ENCODE peak calls at places on chromosomes 7 and 10, in ten cellular contexts. O, D, C, Z, P, U, B, Q, Y and V are unnamed samples.

GRCh38 chr10:451021-451471 is 238.4 kb downstream of the DIP2C start:
- DNase-seq in P (no peak), U (no peak), B (no peak), Q (no peak), Z (peak), C (no peak), D (peak), Y (no peak), O (no peak), V (no peak)

GRCh38 chr7:69599211-69599878 is 1.1 kb downstream of the AUTS2 start:
- DNase-seq in U (no peak), C (peak), B (no peak), D (no peak), Z (no peak), O (peak), Y (no peak), P (no peak), Q (peak), V (peak)

GRCh38 chr7:157508477-157508881 is 171.7 kb downstream of the DNAJB6 start:
- DNase-seq in Y (no peak), C (no peak), Q (no peak), P (no peak), Z (no peak), O (no peak), D (peak), U (no peak), B (no peak), V (no peak)

GRCh38 chr10:68897336-68897741 is 3.8 kb upstream of the DDX50 start:
- DNase-seq in O (peak), D (peak), B (no peak), U (peak), Q (no peak), P (no peak), C (peak), Y (peak), Z (peak), V (no peak)

GRCh38 chr7:73885975-73886798 is 25.2 kb downstream of the TMEM270 start:
- DNase-seq in O (no peak), Y (no peak), D (peak), U (peak), Q (peak), Z (peak), B (no peak), C (peak), P (peak), V (peak)

GRCh38 chr10:8056891-8057331 is 2.4 kb downstream of the GATA3 start:
- DNase-seq in Q (no peak), B (no peak), Z (no peak), Y (no peak), D (no peak), O (no peak), U (no peak), C (no peak), P (no peak), V (no peak)

GRCh38 chr10:132572545-132572937 is 35.0 kb downstream of the INPP5A start:
- DNase-seq in P (no peak), B (no peak), U (no peak), O (peak), D (no peak), Z (no peak), C (no peak), Y (no peak), Q (no peak), V (peak)

GRCh38 chr10:112954974-112955735 is 5.1 kb downstream of the TCF7L2 start:
- DNase-seq in Y (no peak), O (no peak), Q (no peak), D (no peak), P (no peak), Z (no peak), B (no peak), U (no peak), C (no peak), V (no peak)

GRCh38 chr10:126014309-126014708 is 117.9 kb downstream of the FANK1 start:
- DNase-seq in Q (no peak), Z (no peak), B (no peak), P (no peak), O (no peak), U (no peak), D (no peak), Y (no peak), C (no peak), V (no peak)

GRCh38 chr7:125126376-125126775 is 196.8 kb upstream of the POT1 start:
- DNase-seq in D (no peak), Y (no peak), C (no peak), U (no peak), Z (no peak), Q (no peak), O (no peak), P (no peak), B (no peak), V (no peak)

GRCh38 chr10:70346155-70346554 is 36.3 kb downstream of the LRRC20 start:
- DNase-seq in D (no peak), P (no peak), B (no peak), Z (no peak), O (no peak), Y (no peak), Q (no peak), C (no peak), U (no peak), V (no peak)

GRCh38 chr10:63120554-63120953 is 12.6 kb upstream of the NRBF2 start:
- DNase-seq in Q (no peak), D (no peak), Y (no peak), O (no peak), U (no peak), C (no peak), P (no peak), Z (no peak), B (no peak), V (no peak)

GRCh38 chr10:22316286-22317120 is at the start of gene COMMD3:
- DNase-seq in D (peak), Z (peak), U (peak), Q (peak), O (peak), P (peak), C (peak), Y (peak), B (peak), V (peak)

GRCh38 chr7:87058739-87059524 is 522 bp downstream of the ELAPOR2 start:
- DNase-seq in Z (peak), Q (no peak), U (peak), B (no peak), Y (peak), O (no peak), P (no peak), C (peak), D (peak), V (peak)

GRCh38 chr7:134101716-134102115 is 25.4 kb upstream of the LRGUK start:
- DNase-seq in O (no peak), Z (no peak), D (no peak), B (no peak), Q (no peak), Y (no peak), P (no peak), C (peak), U (no peak), V (no peak)

GRCh38 chr10:132540456-132540855 is 2.9 kb downstream of the INPP5A start:
- DNase-seq in D (peak), O (no peak), P (no peak), Z (peak), U (no peak), B (no peak), C (no peak), Q (peak), Y (no peak), V (peak)

GRCh38 chr10:112446855-112447691 is at the start of the genes VTI1A and ZDHHC6:
- DNase-seq in O (peak), U (peak), Z (peak), D (peak), B (peak), Y (peak), Q (peak), P (peak), C (peak), V (peak)

GRCh38 chr7:123633553-123633952 is 22.1 kb upstream of the LMOD2 start:
- DNase-seq in Z (no peak), C (peak), Q (no peak), U (no peak), D (no peak), O (no peak), Y (no peak), B (no peak), P (no peak), V (no peak)

GRCh38 chr7:150939052-150939810 is 38.9 kb downstream of the KCNH2 start:
- DNase-seq in Y (no peak), U (no peak), C (peak), Q (no peak), Z (no peak), D (no peak), O (no peak), P (no peak), B (peak), V (peak)

GRCh38 chr7:26958834-26959233 is 94.4 kb upstream of the SKAP2 start:
- DNase-seq in O (peak), C (no peak), Y (no peak), P (no peak), U (no peak), Z (no peak), B (no peak), D (no peak), Q (no peak), V (no peak)

GRCh38 chr7:148501707-148502139 is 88.8 kb upstream of the C7orf33 start:
- DNase-seq in P (no peak), U (no peak), B (no peak), Z (peak), Y (peak), O (no peak), Q (no peak), D (peak), C (no peak), V (no peak)

GRCh38 chr7:158054611-158055010 is 533.0 kb downstream of the PTPRN2 start:
- DNase-seq in B (no peak), Z (no peak), P (no peak), Y (no peak), D (no peak), O (no peak), C (no peak), U (no peak), Q (peak), V (peak)

GRCh38 chr10:84603971-84604370 is 275.6 kb downstream of the CCSER2 start:
- DNase-seq in C (no peak), Z (no peak), B (no peak), U (no peak), Q (no peak), P (no peak), O (no peak), Y (no peak), D (no peak), V (no peak)

GRCh38 chr10:70758757-70759514 is 26.2 kb downstream of the TBATA start:
- DNase-seq in Y (peak), Z (peak), B (no peak), Q (peak), U (peak), C (peak), P (peak), O (peak), D (peak), V (peak)

GRCh38 chr10:132176647-132177046 is 10.1 kb upstream of the DPYSL4 start:
- DNase-seq in B (no peak), Q (no peak), D (no peak), O (no peak), P (no peak), C (no peak), U (no peak), Z (no peak), Y (no peak), V (no peak)

GRCh38 chr10:117391436-117392205 is 16.4 kb upstream of the PDZD8 start:
- DNase-seq in U (no peak), Q (no peak), C (no peak), O (no peak), B (no peak), D (no peak), Y (peak), P (no peak), Z (no peak), V (no peak)

GRCh38 chr7:2635810-2636701 is 4.3 kb downstream of the TTYH3 start:
- DNase-seq in O (no peak), P (no peak), Z (no peak), D (no peak), C (no peak), Q (no peak), U (no peak), Y (no peak), B (no peak), V (peak)

GRCh38 chr7:20514364-20514763 is 101.1 kb upstream of the ABCB5 start:
- DNase-seq in Z (no peak), O (no peak), D (peak), P (peak), Y (peak), Q (no peak), U (no peak), C (peak), B (no peak), V (peak)

GRCh38 chr7:1885465-1886226 is 215.6 kb downstream of the ELFN1 start:
- DNase-seq in P (no peak), Y (no peak), U (no peak), Z (no peak), C (no peak), D (no peak), Q (no peak), B (no peak), O (no peak), V (no peak)

GRCh38 chr7:54541941-54542618 is at the start of gene VSTM2A:
- DNase-seq in D (no peak), O (no peak), Y (no peak), P (no peak), Q (peak), U (no peak), B (no peak), C (peak), Z (no peak), V (no peak)

GRCh38 chr7:155129186-155129585 is 59.1 kb downstream of the HTR5A start:
- DNase-seq in B (no peak), C (no peak), D (no peak), Y (no peak), O (no peak), Z (no peak), Q (no peak), U (no peak), P (no peak), V (no peak)

GRCh38 chr10:37860494-37861190 is 3.2 kb upstream of the ZNF248 start:
- DNase-seq in U (no peak), D (no peak), Y (no peak), O (peak), C (no peak), P (no peak), Z (peak), B (no peak), Q (no peak), V (peak)

GRCh38 chr10:92897916-92898315 is 49.6 kb downstream of the EXOC6 start:
- DNase-seq in Y (no peak), P (no peak), Q (no peak), B (no peak), U (no peak), O (no peak), D (no peak), C (no peak), Z (no peak), V (no peak)

GRCh38 chr7:32062150-32062549 is 8.1 kb downstream of the PDE1C start:
- DNase-seq in U (peak), D (peak), C (peak), Z (peak), P (peak), Q (peak), Y (peak), B (no peak), O (peak), V (peak)

GRCh38 chr7:92685146-92686042 is 95.2 kb upstream of the FAM133B start:
- DNase-seq in P (no peak), D (no peak), C (no peak), U (no peak), Y (no peak), O (no peak), B (no peak), Z (no peak), Q (no peak), V (no peak)

GRCh38 chr10:3746634-3747033 is 38.4 kb downstream of the KLF6 start:
- DNase-seq in B (no peak), Z (no peak), P (no peak), C (no peak), Q (no peak), Y (no peak), D (no peak), U (no peak), O (no peak), V (no peak)

GRCh38 chr7:531777-532176 is 12.1 kb upstream of the PDGFA start:
- DNase-seq in U (no peak), O (no peak), Z (no peak), Q (no peak), Y (no peak), P (no peak), B (no peak), D (no peak), C (no peak), V (no peak)

GRCh38 chr10:6114758-6115410 is 26.1 kb downstream of the RBM17 start:
- DNase-seq in Z (no peak), O (peak), U (no peak), P (peak), Q (no peak), B (no peak), C (no peak), Y (no peak), D (no peak), V (no peak)
- TF ChIP-seq EP300 in Z (no peak), O (no peak), U (no peak), P (no peak), Q (no peak), B (no peak), C (no peak), Y (no peak), D (no peak), V (no peak)

GRCh38 chr10:121900443-121901174 is 27.2 kb downstream of the ATE1 start:
- DNase-seq in Q (no peak), Z (no peak), U (peak), Y (no peak), C (peak), B (no peak), P (no peak), D (no peak), O (peak), V (no peak)
- H3K4me3 ChIP-seq in Q (no peak), Z (no peak), U (no peak), Y (no peak), C (no peak), B (no peak), P (no peak), D (no peak), O (no peak), V (no peak)

DNA sequence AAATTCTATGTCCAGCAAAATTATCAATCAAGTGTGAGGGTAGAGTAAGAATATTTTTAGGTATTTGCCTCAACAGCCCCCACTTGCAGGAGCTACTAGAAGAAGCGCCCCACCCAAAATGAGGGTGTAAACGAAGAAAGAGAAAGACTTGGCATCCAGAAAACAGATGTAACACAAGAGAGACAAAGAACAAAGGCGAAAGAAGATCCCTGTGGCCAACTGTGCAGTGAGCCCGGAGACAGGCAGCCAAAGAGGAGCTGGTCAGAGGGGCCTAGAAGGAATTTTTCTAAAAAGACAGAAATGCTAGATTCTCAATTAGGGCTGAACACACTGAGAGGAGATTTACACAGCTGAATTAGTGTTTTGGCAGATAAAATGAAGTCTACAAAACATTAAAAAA is 29.6 kb upstream of the EIF5AL1 start:
- DNase-seq in D (no peak), Z (no peak), B (no peak), U (no peak), Q (no peak), Y (no peak), O (no peak), P (no peak), C (no peak), V (no peak)
- TF ChIP-seq CTCF in D (no peak), Z (no peak), B (no peak), U (no peak), Q (no peak), Y (no peak), O (no peak), P (no peak), C (no peak), V (no peak)

GRCh38 chr10:78433722-78434535 is 400.3 kb downstream of the RPS24 start:
- DNase-seq in Z (no peak), O (no peak), C (peak), P (no peak), U (no peak), B (peak), Q (no peak), Y (no peak), D (no peak), V (peak)

GRCh38 chr10:78432582-78432981 is 398.9 kb downstream of the RPS24 start:
- DNase-seq in Q (peak), Y (no peak), U (no peak), B (peak), P (peak), D (no peak), O (no peak), C (no peak), Z (no peak), V (peak)

GRCh38 chr10:78434886-78435285 is 401.2 kb downstream of the RPS24 start:
- DNase-seq in O (no peak), C (no peak), P (no peak), D (no peak), B (peak), Y (no peak), Q (no peak), U (no peak), Z (no peak), V (peak)

GRCh38 chr10:78435484-78436222 is 402.0 kb downstream of the RPS24 start:
- DNase-seq in Y (no peak), Q (no peak), C (peak), B (no peak), D (no peak), Z (no peak), O (no peak), P (no peak), U (no peak), V (peak)

DNA sequence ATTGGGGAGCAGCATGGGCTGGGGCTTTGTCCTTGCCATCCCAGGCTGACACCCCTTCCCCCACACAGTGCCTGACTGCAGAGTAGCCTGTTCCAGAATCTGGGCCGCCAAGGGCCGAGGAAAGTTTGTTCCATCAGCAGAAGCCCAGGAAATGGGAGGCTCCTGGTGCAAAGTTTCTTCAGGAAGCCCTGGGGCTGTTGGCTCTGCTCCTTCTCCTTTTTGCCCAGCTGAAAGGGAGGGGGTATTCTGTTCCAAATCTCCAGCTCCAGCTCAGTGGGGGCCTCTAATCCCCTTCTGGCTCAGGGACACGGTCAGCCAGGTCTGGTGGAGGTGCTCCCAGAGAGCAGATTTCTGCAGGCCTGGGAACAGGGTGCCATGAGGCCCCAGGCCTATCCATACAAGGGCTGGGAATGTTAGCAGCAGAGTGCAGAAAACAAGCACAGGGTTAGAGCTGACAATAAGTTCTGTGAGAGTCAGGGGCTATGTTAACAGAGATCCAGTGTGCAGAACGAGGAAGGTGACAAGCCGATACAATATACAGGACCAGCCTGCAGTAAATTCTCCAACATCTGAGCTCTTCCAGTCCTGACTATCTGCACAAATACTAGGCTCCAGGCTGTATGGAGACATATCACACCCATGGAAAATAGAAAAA is 399.5 kb downstream of the RPS24 start:
- DNase-seq in D (no peak), C (no peak), Q (peak), B (peak), O (no peak), U (no peak), P (no peak), Y (no peak), Z (no peak), V (peak)
- TF ChIP-seq EP300 in D (no peak), C (no peak), Q (no peak), B (no peak), O (no peak), U (no peak), P (no peak), Y (no peak), Z (no peak), V (no peak)

GRCh38 chr7:17374157-17374556 is 75.7 kb downstream of the AHR start:
- DNase-seq in B (no peak), Q (no peak), Y (no peak), P (no peak), D (no peak), Z (no peak), O (no peak), U (no peak), C (no peak), V (no peak)

GRCh38 chr7:17374654-17375053 is 76.2 kb downstream of the AHR start:
- DNase-seq in Y (peak), C (no peak), P (no peak), O (no peak), D (no peak), B (no peak), Z (no peak), Q (no peak), U (no peak), V (no peak)

GRCh38 chr7:17369686-17370426 is 71.4 kb downstream of the AHR start:
- DNase-seq in B (no peak), O (peak), U (no peak), C (no peak), D (no peak), Z (no peak), Q (no peak), Y (peak), P (no peak), V (no peak)

GRCh38 chr7:17370901-17371550 is 72.6 kb downstream of the AHR start:
- DNase-seq in Z (no peak), P (no peak), B (no peak), U (no peak), O (peak), D (no peak), Q (peak), C (no peak), Y (no peak), V (no peak)

GRCh38 chr7:17371656-17372524 is 73.4 kb downstream of the AHR start:
- DNase-seq in Q (no peak), D (no peak), B (no peak), U (no peak), Z (no peak), Y (no peak), O (peak), P (no peak), C (no peak), V (no peak)
- H3K4me3 ChIP-seq in Q (no peak), D (no peak), B (no peak), U (no peak), Z (no peak), Y (no peak), O (no peak), P (no peak), C (no peak), V (no peak)

GRCh38 chr10:100888957-100889356 is 23.8 kb upstream of the SLF2 start:
- DNase-seq in P (no peak), B (no peak), O (peak), C (no peak), Z (no peak), Y (no peak), Q (no peak), U (no peak), D (no peak), V (no peak)
- TF ChIP-seq CTCF in P (no peak), B (no peak), O (no peak), C (peak), Z (no peak), Y (no peak), Q (no peak), U (no peak), D (no peak), V (no peak)